ENCODE peak calls at places on chromosomes 7 and 10, in seven cellular contexts. One of them, this sample, is unnamed.

GRCh38 chr10:127148066-127148932 is 48.1 kb downstream of the INSYN2A start:
- DNase-seq in B cell: no peak
- DNase-seq in pancreas: no peak
- DNase-seq in neural crest cell: no peak
- DNase-seq in Calu3: peak; percentile 12
- DNase-seq in foreskin fibroblast: peak; percentile 94
- DNase-seq in OCI-LY7: no peak
- DNase-seq in this sample: no peak

GRCh38 chr7:105656922-105657521 is 75.7 kb upstream of the EFCAB10 start:
- DNase-seq in B cell: peak; percentile 75
- DNase-seq in pancreas: no peak
- DNase-seq in neural crest cell: peak; percentile 59
- DNase-seq in Calu3: peak; percentile 48
- DNase-seq in foreskin fibroblast: peak; percentile 40
- DNase-seq in OCI-LY7: peak; percentile 66
- DNase-seq in this sample: peak; percentile 75

GRCh38 chr7:69605070-69605469 is 6.8 kb downstream of the AUTS2 start:
- DNase-seq in B cell: no peak
- DNase-seq in pancreas: no peak
- DNase-seq in neural crest cell: no peak
- DNase-seq in Calu3: no peak
- DNase-seq in foreskin fibroblast: no peak
- DNase-seq in OCI-LY7: no peak
- DNase-seq in this sample: no peak

GRCh38 chr7:20193242-20193777 is 23.9 kb downstream of the MACC1 start:
- DNase-seq in B cell: no peak
- DNase-seq in pancreas: no peak
- DNase-seq in neural crest cell: no peak
- DNase-seq in Calu3: no peak
- DNase-seq in foreskin fibroblast: no peak
- DNase-seq in OCI-LY7: peak; percentile 45
- DNase-seq in this sample: peak; percentile 36

GRCh38 chr10:122863796-122864592 is 15.4 kb downstream of the FAM24B start:
- DNase-seq in B cell: no peak
- DNase-seq in pancreas: no peak
- DNase-seq in neural crest cell: no peak
- DNase-seq in Calu3: no peak
- DNase-seq in foreskin fibroblast: peak; percentile 30
- DNase-seq in OCI-LY7: no peak
- DNase-seq in this sample: no peak

GRCh38 chr7:76074972-76075370 is 27.1 kb downstream of the MDH2 start:
- DNase-seq in B cell: no peak
- DNase-seq in pancreas: no peak
- DNase-seq in neural crest cell: no peak
- DNase-seq in Calu3: no peak
- DNase-seq in foreskin fibroblast: peak; percentile 54
- DNase-seq in OCI-LY7: no peak
- DNase-seq in this sample: no peak

GRCh38 chr10:82319046-82319445 is 444.1 kb downstream of the NRG3 start:
- DNase-seq in B cell: no peak
- DNase-seq in pancreas: no peak
- DNase-seq in neural crest cell: no peak
- DNase-seq in Calu3: no peak
- DNase-seq in foreskin fibroblast: no peak
- DNase-seq in OCI-LY7: no peak
- DNase-seq in this sample: no peak

GRCh38 chr10:43846187-43846680 is 197.6 kb upstream of the ZNF32 start:
- DNase-seq in B cell: no peak
- DNase-seq in pancreas: no peak
- DNase-seq in neural crest cell: no peak
- DNase-seq in Calu3: no peak
- DNase-seq in foreskin fibroblast: peak; percentile 80
- DNase-seq in OCI-LY7: no peak
- DNase-seq in this sample: no peak

GRCh38 chr7:95772298-95772770 is at the start of gene DYNC1I1:
- DNase-seq in B cell: no peak
- DNase-seq in pancreas: peak; percentile 87
- DNase-seq in neural crest cell: peak; percentile 58
- DNase-seq in Calu3: peak; percentile 54
- DNase-seq in foreskin fibroblast: peak; percentile 59
- DNase-seq in OCI-LY7: no peak
- DNase-seq in this sample: peak; percentile 79

GRCh38 chr10:30438016-30438850 is 4.2 kb downstream of the MAP3K8 start:
- DNase-seq in B cell: no peak
- DNase-seq in pancreas: no peak
- DNase-seq in neural crest cell: no peak
- DNase-seq in Calu3: no peak
- DNase-seq in foreskin fibroblast: peak; percentile 28
- DNase-seq in OCI-LY7: no peak
- DNase-seq in this sample: no peak

GRCh38 chr7:93016085-93016471 is 101.7 kb downstream of the SAMD9 start:
- DNase-seq in B cell: no peak
- DNase-seq in pancreas: no peak
- DNase-seq in neural crest cell: no peak
- DNase-seq in Calu3: no peak
- DNase-seq in foreskin fibroblast: peak; percentile 61
- DNase-seq in OCI-LY7: no peak
- DNase-seq in this sample: no peak

GRCh38 chr7:43072530-43072929 is 39.9 kb upstream of the HECW1 start:
- DNase-seq in B cell: no peak
- DNase-seq in pancreas: no peak
- DNase-seq in neural crest cell: no peak
- DNase-seq in Calu3: no peak
- DNase-seq in foreskin fibroblast: no peak
- DNase-seq in OCI-LY7: peak; percentile 84
- DNase-seq in this sample: no peak

GRCh38 chr10:9056521-9056920 is 1002.0 kb downstream of the GATA3 start:
- DNase-seq in B cell: no peak
- DNase-seq in pancreas: peak; percentile 41
- DNase-seq in neural crest cell: no peak
- DNase-seq in Calu3: no peak
- DNase-seq in foreskin fibroblast: no peak
- DNase-seq in OCI-LY7: no peak
- DNase-seq in this sample: no peak

GRCh38 chr10:70542565-70542938 is 60.0 kb downstream of the PRF1 start:
- DNase-seq in B cell: no peak
- DNase-seq in pancreas: no peak
- DNase-seq in neural crest cell: no peak
- DNase-seq in Calu3: no peak
- DNase-seq in foreskin fibroblast: peak; percentile 37
- DNase-seq in OCI-LY7: no peak
- DNase-seq in this sample: no peak

GRCh38 chr7:113805976-113806375 is 112.8 kb downstream of the PPP1R3A start:
- DNase-seq in B cell: no peak
- DNase-seq in pancreas: no peak
- DNase-seq in neural crest cell: no peak
- DNase-seq in Calu3: no peak
- DNase-seq in foreskin fibroblast: no peak
- DNase-seq in OCI-LY7: no peak
- DNase-seq in this sample: no peak

GRCh38 chr10:103916254-103916653 is 1.7 kb downstream of the STN1 start:
- DNase-seq in B cell: no peak
- DNase-seq in pancreas: no peak
- DNase-seq in neural crest cell: no peak
- DNase-seq in Calu3: no peak
- DNase-seq in foreskin fibroblast: peak; percentile 48
- DNase-seq in OCI-LY7: no peak
- DNase-seq in this sample: no peak

DNA sequence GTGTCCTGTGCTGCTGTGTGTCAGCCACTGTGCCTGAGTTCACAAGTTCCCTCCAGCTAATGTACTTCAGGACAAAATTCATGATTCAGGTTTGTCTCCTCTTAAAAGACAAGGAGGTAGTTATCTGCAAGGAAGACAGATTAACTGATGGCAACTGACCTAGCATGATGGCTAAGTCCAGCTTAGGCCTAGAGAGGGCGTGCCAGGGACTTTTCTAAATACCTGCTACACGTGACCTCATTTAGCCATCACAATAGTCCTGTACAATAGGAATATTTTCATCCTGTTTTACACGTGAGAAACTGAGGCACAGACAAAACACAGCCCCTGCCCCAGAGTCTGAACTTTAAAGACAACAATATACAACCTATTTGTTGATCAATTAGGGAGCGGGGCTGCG is 275.7 kb downstream of the XPNPEP1 start:
- DNase-seq in B cell: no peak
- DNase-seq in pancreas: no peak
- DNase-seq in neural crest cell: no peak
- DNase-seq in Calu3: no peak
- DNase-seq in foreskin fibroblast: no peak
- DNase-seq in OCI-LY7: peak; percentile 3
- DNase-seq in this sample: no peak
- TF ChIP-seq CTCF in B cell: no peak
- TF ChIP-seq CTCF in pancreas: no peak
- TF ChIP-seq CTCF in neural crest cell: no peak
- TF ChIP-seq CTCF in Calu3: no peak
- TF ChIP-seq CTCF in foreskin fibroblast: no peak
- TF ChIP-seq CTCF in OCI-LY7: peak; percentile 40
- TF ChIP-seq CTCF in this sample: no peak

GRCh38 chr7:151696738-151697514 is 177.2 kb upstream of the RHEB start:
- DNase-seq in B cell: peak; percentile 28
- DNase-seq in pancreas: no peak
- DNase-seq in neural crest cell: no peak
- DNase-seq in Calu3: peak; percentile 80
- DNase-seq in foreskin fibroblast: no peak
- DNase-seq in OCI-LY7: no peak
- DNase-seq in this sample: no peak
- TF ChIP-seq CTCF in B cell: no peak
- TF ChIP-seq CTCF in pancreas: no peak
- TF ChIP-seq CTCF in neural crest cell: no peak
- TF ChIP-seq CTCF in Calu3: no peak
- TF ChIP-seq CTCF in foreskin fibroblast: no peak
- TF ChIP-seq CTCF in OCI-LY7: no peak
- TF ChIP-seq CTCF in this sample: no peak

GRCh38 chr10:52939894-52940293 is 167.3 kb upstream of the MBL2 start:
- DNase-seq in B cell: no peak
- DNase-seq in pancreas: peak; percentile 44
- DNase-seq in neural crest cell: no peak
- DNase-seq in Calu3: no peak
- DNase-seq in foreskin fibroblast: no peak
- DNase-seq in OCI-LY7: no peak
- DNase-seq in this sample: no peak
- TF ChIP-seq CTCF in B cell: no peak
- TF ChIP-seq CTCF in pancreas: no peak
- TF ChIP-seq CTCF in neural crest cell: no peak
- TF ChIP-seq CTCF in Calu3: no peak
- TF ChIP-seq CTCF in foreskin fibroblast: no peak
- TF ChIP-seq CTCF in OCI-LY7: no peak
- TF ChIP-seq CTCF in this sample: no peak

GRCh38 chr10:116629340-116629739 is 8.6 kb downstream of the PNLIPRP2 start:
- DNase-seq in B cell: no peak
- DNase-seq in pancreas: no peak
- DNase-seq in neural crest cell: no peak
- DNase-seq in Calu3: no peak
- DNase-seq in foreskin fibroblast: no peak
- DNase-seq in OCI-LY7: no peak
- DNase-seq in this sample: no peak

GRCh38 chr10:116626815-116627214 is 6.1 kb downstream of the PNLIPRP2 start:
- DNase-seq in B cell: no peak
- DNase-seq in pancreas: peak; percentile 83
- DNase-seq in neural crest cell: no peak
- DNase-seq in Calu3: no peak
- DNase-seq in foreskin fibroblast: no peak
- DNase-seq in OCI-LY7: no peak
- DNase-seq in this sample: no peak

GRCh38 chr10:116625845-116626244 is 5.1 kb downstream of the PNLIPRP2 start:
- DNase-seq in B cell: no peak
- DNase-seq in pancreas: no peak
- DNase-seq in neural crest cell: no peak
- DNase-seq in Calu3: no peak
- DNase-seq in foreskin fibroblast: no peak
- DNase-seq in OCI-LY7: no peak
- DNase-seq in this sample: no peak

GRCh38 chr10:116630020-116630419 is 9.3 kb downstream of the PNLIPRP2 start:
- DNase-seq in B cell: no peak
- DNase-seq in pancreas: no peak
- DNase-seq in neural crest cell: no peak
- DNase-seq in Calu3: no peak
- DNase-seq in foreskin fibroblast: no peak
- DNase-seq in OCI-LY7: no peak
- DNase-seq in this sample: no peak

DNA sequence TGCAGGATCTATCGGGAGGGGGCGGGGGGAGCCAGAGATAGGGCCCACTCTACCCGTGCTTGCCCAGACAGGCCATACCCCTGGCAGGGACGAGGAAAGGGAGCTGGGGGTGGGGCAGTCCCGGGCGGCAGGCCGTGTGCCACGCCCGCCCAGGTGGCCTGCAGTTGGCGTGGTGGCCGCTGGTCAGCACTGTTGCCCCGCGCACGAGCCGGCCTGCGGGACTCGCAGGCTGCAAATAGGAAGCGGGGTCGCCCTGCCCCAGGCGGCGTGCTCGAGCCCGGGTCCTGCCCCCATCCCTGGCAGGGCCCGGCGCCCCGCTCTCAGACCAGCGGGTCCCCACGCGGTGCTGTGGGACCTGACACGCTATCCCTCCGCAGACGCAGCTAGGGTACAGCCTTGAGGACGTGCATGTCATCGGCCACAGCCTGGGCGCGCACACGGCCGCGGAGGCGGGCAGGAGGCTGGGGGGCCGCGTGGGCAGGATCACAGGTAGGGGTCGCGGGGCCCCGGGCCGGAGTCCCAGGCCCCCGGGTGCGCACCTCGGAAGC is 6.7 kb downstream of the PNLIPRP2 start:
- DNase-seq in B cell: no peak
- DNase-seq in pancreas: peak; percentile 88
- DNase-seq in neural crest cell: peak; percentile 53
- DNase-seq in Calu3: peak; percentile 63
- DNase-seq in foreskin fibroblast: no peak
- DNase-seq in OCI-LY7: no peak
- DNase-seq in this sample: no peak
- TF ChIP-seq CTCF in B cell: no peak
- TF ChIP-seq CTCF in pancreas: no peak
- TF ChIP-seq CTCF in neural crest cell: peak; percentile 66
- TF ChIP-seq CTCF in Calu3: peak; percentile 27
- TF ChIP-seq CTCF in foreskin fibroblast: peak; percentile 3
- TF ChIP-seq CTCF in OCI-LY7: no peak
- TF ChIP-seq CTCF in this sample: no peak